ENCODE peak calls at places on chromosomes 7 and 10, in eight cellular contexts. L is COR-L47, T is skeletal muscle cell, W is T-helper 17 cell, S is GM19239, Y is left ventricle myocardium inferior, P is NCI-H524 treated with DMSO at 0.1 percent for 48 hours, G is Caki2. Z is an unnamed sample.

GRCh38 chr7:3738964-3739363 is 437.9 kb downstream of the SDK1 start:
- DNase-seq in T (no peak), G (no peak), L (peak; percentile 3), W (no peak), Y (no peak), P (no peak), S (no peak), Z (no peak)

GRCh38 chr7:139711991-139712753 is 65.6 kb downstream of the HIPK2 start:
- DNase-seq in L (no peak), W (no peak), Y (no peak), G (no peak), S (no peak), T (no peak), P (no peak), Z (no peak)

GRCh38 chr7:15874774-15875173 is 188.3 kb upstream of the MEOX2 start:
- DNase-seq in W (no peak), Y (no peak), L (no peak), T (no peak), P (no peak), S (no peak), G (no peak), Z (no peak)

GRCh38 chr7:112202819-112203218 is 3.4 kb downstream of the DOCK4 start:
- DNase-seq in Y (no peak), T (no peak), S (no peak), L (peak; percentile 52), G (no peak), W (no peak), P (no peak), Z (no peak)

GRCh38 chr7:30206466-30206865 is 71.7 kb downstream of the MTURN start:
- DNase-seq in P (peak; percentile 79), W (no peak), L (no peak), S (no peak), T (no peak), Y (no peak), G (peak; percentile 59), Z (peak; percentile 86)

GRCh38 chr7:123747620-123748141 is 1.1 kb downstream of the WASL start:
- DNase-seq in G (peak; percentile 37), Y (peak; percentile 38), T (peak; percentile 70), L (peak; percentile 37), W (no peak), S (no peak), P (no peak), Z (peak; percentile 95)

GRCh38 chr10:64648915-64649314 is 1127.7 kb downstream of the REEP3 start:
- DNase-seq in P (no peak), L (no peak), S (no peak), T (no peak), Y (no peak), W (no peak), G (no peak), Z (peak; percentile 50)

GRCh38 chr10:124176309-124177179 is 83.1 kb upstream of the CHST15 start:
- DNase-seq in T (peak; percentile 24), S (no peak), G (no peak), Y (no peak), P (no peak), W (no peak), L (no peak), Z (peak; percentile 47)

GRCh38 chr7:73732397-73732796 is 6.2 kb downstream of the ABHD11 start:
- DNase-seq in P (no peak), G (no peak), Y (no peak), T (no peak), W (no peak), L (no peak), S (no peak), Z (no peak)